ENCODE peak calls at places on chromosomes 16 and 17, in five cellular contexts. One of them, this sample, is unnamed.

GRCh38 chr17:76569607-76570279 is 15.9 kb downstream of the ST6GALNAC2 start:
- DNase-seq in naive thymus-derived CD8-positive, alpha-beta T cell: no peak
- DNase-seq in Peyer's patch: no peak
- DNase-seq in AG09319: no peak
- DNase-seq in astrocyte of the hippocampus: peak
- DNase-seq in this sample: no peak

GRCh38 chr17:43695968-43696865 is 34.5 kb upstream of the MEOX1 start:
- DNase-seq in Peyer's patch: no peak
- DNase-seq in astrocyte of the hippocampus: peak
- DNase-seq in naive thymus-derived CD8-positive, alpha-beta T cell: no peak
- DNase-seq in AG09319: no peak
- DNase-seq in this sample: no peak

GRCh38 chr16:78524066-78524595 is 424.7 kb downstream of the WWOX start:
- DNase-seq in AG09319: no peak
- DNase-seq in Peyer's patch: no peak
- DNase-seq in astrocyte of the hippocampus: no peak
- DNase-seq in naive thymus-derived CD8-positive, alpha-beta T cell: no peak
- DNase-seq in this sample: no peak

GRCh38 chr17:13576661-13577526 is 24.8 kb downstream of the HS3ST3A1 start:
- DNase-seq in naive thymus-derived CD8-positive, alpha-beta T cell: no peak
- DNase-seq in Peyer's patch: no peak
- DNase-seq in AG09319: no peak
- DNase-seq in astrocyte of the hippocampus: no peak
- DNase-seq in this sample: no peak

GRCh38 chr16:4486126-4486893 is 10.1 kb downstream of the HMOX2 start:
- DNase-seq in naive thymus-derived CD8-positive, alpha-beta T cell: no peak
- DNase-seq in astrocyte of the hippocampus: no peak
- DNase-seq in Peyer's patch: no peak
- DNase-seq in AG09319: no peak
- DNase-seq in this sample: no peak

GRCh38 chr17:31437720-31438400 is 46.4 kb downstream of the RAB11FIP4 start:
- DNase-seq in naive thymus-derived CD8-positive, alpha-beta T cell: no peak
- DNase-seq in Peyer's patch: no peak
- DNase-seq in AG09319: no peak
- DNase-seq in astrocyte of the hippocampus: no peak
- DNase-seq in this sample: no peak

GRCh38 chr17:46147167-46147749 is 46.0 kb downstream of the KANSL1 start:
- DNase-seq in AG09319: no peak
- DNase-seq in Peyer's patch: no peak
- DNase-seq in naive thymus-derived CD8-positive, alpha-beta T cell: no peak
- DNase-seq in astrocyte of the hippocampus: no peak
- DNase-seq in this sample: no peak

GRCh38 chr17:33499025-33499424 is 205.9 kb upstream of the ASIC2 start:
- DNase-seq in AG09319: no peak
- DNase-seq in astrocyte of the hippocampus: no peak
- DNase-seq in naive thymus-derived CD8-positive, alpha-beta T cell: no peak
- DNase-seq in Peyer's patch: no peak
- DNase-seq in this sample: no peak

GRCh38 chr16:50425648-50426047 is 56.9 kb upstream of the BRD7 start:
- DNase-seq in Peyer's patch: no peak
- DNase-seq in naive thymus-derived CD8-positive, alpha-beta T cell: no peak
- DNase-seq in astrocyte of the hippocampus: no peak
- DNase-seq in AG09319: no peak
- DNase-seq in this sample: no peak

GRCh38 chr17:72370819-72371218 is 250.0 kb downstream of the SOX9 start:
- DNase-seq in Peyer's patch: no peak
- DNase-seq in naive thymus-derived CD8-positive, alpha-beta T cell: no peak
- DNase-seq in AG09319: no peak
- DNase-seq in astrocyte of the hippocampus: peak
- DNase-seq in this sample: no peak

GRCh38 chr17:77708049-77708448 is 250.5 kb upstream of the TNRC6C start:
- DNase-seq in AG09319: no peak
- DNase-seq in naive thymus-derived CD8-positive, alpha-beta T cell: no peak
- DNase-seq in Peyer's patch: no peak
- DNase-seq in astrocyte of the hippocampus: no peak
- DNase-seq in this sample: no peak

GRCh38 chr17:2592974-2593845 is at the start of gene PAFAH1B1:
- DNase-seq in AG09319: peak
- DNase-seq in astrocyte of the hippocampus: peak
- DNase-seq in Peyer's patch: peak
- DNase-seq in naive thymus-derived CD8-positive, alpha-beta T cell: peak
- DNase-seq in this sample: peak

GRCh38 chr17:3552916-3553315 is 4.7 kb downstream of the TRPV3 start:
- DNase-seq in AG09319: no peak
- DNase-seq in naive thymus-derived CD8-positive, alpha-beta T cell: no peak
- DNase-seq in astrocyte of the hippocampus: no peak
- DNase-seq in Peyer's patch: no peak
- DNase-seq in this sample: no peak

GRCh38 chr16:12349950-12350842 is 373.7 kb downstream of the SNX29 start:
- DNase-seq in naive thymus-derived CD8-positive, alpha-beta T cell: no peak
- DNase-seq in AG09319: no peak
- DNase-seq in astrocyte of the hippocampus: no peak
- DNase-seq in Peyer's patch: no peak
- DNase-seq in this sample: no peak

GRCh38 chr16:86783626-86784266 is 205.4 kb downstream of the FOXL1 start:
- DNase-seq in astrocyte of the hippocampus: peak
- DNase-seq in naive thymus-derived CD8-positive, alpha-beta T cell: no peak
- DNase-seq in Peyer's patch: no peak
- DNase-seq in AG09319: no peak
- DNase-seq in this sample: no peak